ENCODE peak calls at places on chromosomes 2 and 18, in ten cellular contexts. F is fibroblast of lung; X is AG10803; S is spleen; G is activated effector memory CD4-positive, alpha-beta T cell treated with anti-CD3 and anti-CD28 coated beads, Interleukin-2, amount 50 U/mL, for 16 hours; U is epithelial cell of esophagus; H is A549; J is WERI-Rb-1; Q is RPMI8226; M is left ventricle myocardium superior. W is an unnamed sample.

GRCh38 chr2:230225486-230225885 is at the start of gene SP140:
- DNase-seq in S (peak), U (no peak), X (no peak), J (no peak), F (no peak), M (peak), G (peak), Q (peak), H (no peak), W (peak)

GRCh38 chr2:221571108-221571390 is 1.1 kb downstream of the EPHA4 start:
- DNase-seq in M (peak), F (peak), S (peak), J (no peak), U (peak), Q (no peak), X (peak), G (peak), H (no peak), W (no peak)

GRCh38 chr2:218357194-218358177 is 829 bp downstream of the CATIP start:
- DNase-seq in S (peak), X (no peak), G (no peak), M (no peak), U (no peak), H (peak), F (no peak), J (no peak), Q (no peak), W (no peak)

GRCh38 chr2:221478106-221478863 is 93.8 kb downstream of the EPHA4 start:
- DNase-seq in G (no peak), M (no peak), U (peak), X (no peak), J (no peak), F (no peak), H (no peak), Q (no peak), S (no peak), W (no peak)

GRCh38 chr2:8851811-8852560 is 14.6 kb upstream of the KIDINS220 start:
- DNase-seq in M (no peak), G (no peak), H (no peak), X (no peak), Q (no peak), U (peak), S (no peak), F (peak), J (no peak), W (no peak)

GRCh38 chr2:161416633-161417427 is 733 bp downstream of the TBR1 start:
- DNase-seq in J (no peak), M (no peak), H (no peak), G (peak), X (no peak), U (no peak), F (no peak), S (no peak), Q (no peak), W (peak)

GRCh38 chr2:39379643-39380524 is 57.2 kb downstream of the MAP4K3 start:
- DNase-seq in G (no peak), S (no peak), J (no peak), F (peak), Q (peak), U (peak), X (peak), M (no peak), H (peak), W (no peak)

GRCh38 chr2:179861027-179861776 is at the start of gene ZNF385B:
- DNase-seq in X (no peak), F (peak), G (no peak), Q (peak), S (no peak), J (peak), H (no peak), U (peak), M (peak), W (no peak)

GRCh38 chr2:33583194-33583938 is 15.7 kb downstream of the FAM98A start:
- DNase-seq in S (no peak), J (no peak), F (no peak), H (peak), Q (peak), U (peak), G (no peak), X (peak), M (no peak), W (no peak)

GRCh38 chr2:157935378-157935726 is 59.2 kb upstream of the ACVR1 start:
- DNase-seq in H (no peak), U (peak), Q (no peak), X (no peak), S (no peak), F (no peak), J (no peak), M (no peak), G (no peak), W (no peak)

GRCh38 chr18:58611471-58612131 is 17.3 kb downstream of the ALPK2 start:
- DNase-seq in X (no peak), F (peak), U (peak), H (peak), S (no peak), M (no peak), J (peak), Q (no peak), G (no peak), W (no peak)

GRCh38 chr2:38836801-38837200 is 38.9 kb downstream of the DHX57 start:
- DNase-seq in G (no peak), S (no peak), F (no peak), Q (no peak), X (no peak), H (no peak), U (peak), M (no peak), J (no peak), W (no peak)

GRCh38 chr2:27216416-27217137 is 592 bp upstream of the CAD start:
- DNase-seq in H (no peak), M (no peak), X (no peak), J (no peak), G (no peak), F (no peak), Q (no peak), S (peak), U (no peak), W (no peak)

GRCh38 chr2:190867182-190867581 is 13.4 kb upstream of the GLS start:
- DNase-seq in H (no peak), Q (no peak), G (no peak), X (peak), F (peak), S (no peak), M (no peak), U (no peak), J (no peak), W (no peak)

GRCh38 chr2:55302241-55302640 is 33.2 kb upstream of the MTIF2 start:
- DNase-seq in G (no peak), Q (no peak), S (no peak), H (no peak), J (no peak), X (no peak), M (no peak), F (no peak), U (no peak), W (no peak)

GRCh38 chr2:121038831-121039230 is 246.2 kb downstream of the TFCP2L1 start:
- DNase-seq in Q (peak), U (peak), G (no peak), H (peak), M (no peak), F (peak), S (no peak), X (no peak), J (no peak), W (no peak)

GRCh38 chr2:27091746-27092695 is 5.4 kb downstream of the KHK start:
- DNase-seq in J (no peak), S (no peak), F (no peak), X (no peak), G (no peak), H (no peak), U (no peak), Q (no peak), M (no peak), W (no peak)

GRCh38 chr2:109260886-109261700 is 132.1 kb downstream of the SH3RF3 start:
- DNase-seq in X (peak), G (peak), S (peak), J (peak), H (peak), M (no peak), F (no peak), Q (peak), U (peak), W (no peak)

GRCh38 chr2:205925373-205926337 is 160.3 kb downstream of the INO80D start:
- DNase-seq in H (peak), J (peak), S (peak), M (peak), U (peak), X (peak), Q (peak), F (peak), G (peak), W (peak)

GRCh38 chr2:11275910-11276309 is 68.5 kb downstream of the ROCK2 start:
- DNase-seq in H (no peak), J (no peak), Q (no peak), G (no peak), F (no peak), M (no peak), U (no peak), S (no peak), X (no peak), W (no peak)

GRCh38 chr2:139155991-139156390 is 375.8 kb upstream of the NXPH2 start:
- DNase-seq in H (no peak), S (no peak), U (no peak), G (no peak), J (no peak), Q (no peak), X (no peak), M (no peak), F (peak), W (no peak)

GRCh38 chr2:58240595-58240937 is 559 bp downstream of the FANCL start:
- DNase-seq in J (no peak), F (no peak), S (no peak), G (no peak), X (peak), U (peak), Q (peak), H (no peak), M (no peak), W (no peak)

GRCh38 chr2:45115181-45115580 is 105.9 kb upstream of the SIX2 start:
- DNase-seq in G (no peak), F (no peak), H (no peak), J (no peak), M (no peak), Q (no peak), U (no peak), S (no peak), X (peak), W (no peak)

GRCh38 chr2:234632527-234633391 is 135.9 kb upstream of the ARL4C start:
- DNase-seq in J (no peak), G (no peak), H (no peak), S (no peak), U (no peak), X (peak), Q (no peak), F (peak), M (no peak), W (no peak)

GRCh38 chr2:230660294-230661060 is 52.2 kb upstream of the CAB39 start:
- DNase-seq in S (peak), Q (no peak), H (no peak), U (no peak), X (no peak), F (no peak), M (peak), J (no peak), G (peak), W (peak)

GRCh38 chr2:238108423-238109201 is 8.5 kb downstream of the ESPNL start:
- DNase-seq in M (peak), U (no peak), J (peak), X (no peak), F (no peak), S (peak), H (no peak), G (peak), Q (peak), W (no peak)

GRCh38 chr2:208783184-208783583 is 376.6 kb downstream of the PTH2R start:
- DNase-seq in H (no peak), M (no peak), J (no peak), U (peak), X (no peak), Q (no peak), G (no peak), F (no peak), S (no peak), W (no peak)

GRCh38 chr2:226115102-226115831 is 684.4 kb downstream of the IRS1 start:
- DNase-seq in F (peak), M (no peak), J (no peak), S (no peak), H (peak), Q (no peak), X (peak), U (peak), G (no peak), W (no peak)

GRCh38 chr2:118698564-118698963 is 148.9 kb downstream of the EN1 start:
- DNase-seq in J (no peak), M (no peak), U (no peak), G (no peak), H (no peak), Q (no peak), X (no peak), S (no peak), F (no peak), W (no peak)

W was measured in activated T-helper 2 cell treated with anti-CD3 and anti-CD28 coated beads, Interferon-gamma antibody, Interleukin-2, Interleukin-4, amounts not matched to agents 10 μg/mL and 5 μg/mL and 100 μg/mL, durations not matched to agents 14 hours and 24 hours and 36 hours.